ENCODE peak calls at places on chromosomes 2 and 18, in four cellular contexts. J, L, U and S are unnamed samples.

GRCh38 chr18:3836483-3836882 is 386.5 kb downstream of the TGIF1 start:
- DNase-seq in J (no peak), L (no peak), U (no peak), S (no peak)

GRCh38 chr18:54946149-54946581 is 13.1 kb downstream of the CCDC68 start:
- DNase-seq in J (peak; percentile 17), L (no peak), U (peak; percentile 93), S (no peak)

GRCh38 chr2:66555076-66555475 is 120.2 kb downstream of the MEIS1 start:
- DNase-seq in J (no peak), L (no peak), U (no peak), S (no peak)

GRCh38 chr2:174914894-174915760 is 90.1 kb downstream of the CHN1 start:
- DNase-seq in J (no peak), L (peak; percentile 34), U (no peak), S (no peak)

GRCh38 chr2:50851891-50852290 is 180.0 kb downstream of the NRXN1 start:
- DNase-seq in J (no peak), L (no peak), U (no peak), S (no peak)

GRCh38 chr2:119469661-119470297 is 38.1 kb downstream of the TMEM37 start:
- DNase-seq in J (no peak), L (no peak), U (peak; percentile 82), S (no peak)

GRCh38 chr2:7111626-7112025 is 194.4 kb downstream of the RNF144A start:
- DNase-seq in J (no peak), L (no peak), U (no peak), S (no peak)

GRCh38 chr2:100416939-100417744 is at the start of gene CHST10:
- DNase-seq in J (peak; percentile 92), L (peak; percentile 77), U (peak; percentile 42), S (peak; percentile 58)

GRCh38 chr2:78281164-78281563 is 744.3 kb upstream of the REG3G start:
- DNase-seq in J (no peak), L (no peak), U (no peak), S (no peak)

GRCh38 chr2:96816836-96817702 is 1.0 kb downstream of the CNNM3 start:
- DNase-seq in J (peak; percentile 29), L (no peak), U (peak; percentile 16), S (no peak)

GRCh38 chr2:8357738-8358137 is 324.1 kb upstream of the ID2 start:
- DNase-seq in J (no peak), L (no peak), U (no peak), S (no peak)

GRCh38 chr2:12352891-12353290 is 363.8 kb upstream of the TRIB2 start:
- DNase-seq in J (no peak), L (no peak), U (no peak), S (no peak)

GRCh38 chr2:10720983-10721343 is 467 bp upstream of the ATP6V1C2 start:
- DNase-seq in J (no peak), L (no peak), U (no peak), S (peak; percentile 27)

GRCh38 chr2:68776124-68776523 is 41.5 kb downstream of the ARHGAP25 start:
- DNase-seq in J (no peak), L (no peak), U (no peak), S (no peak)

GRCh38 chr2:230295192-230295591 is 31.8 kb upstream of the SP140L start:
- DNase-seq in J (no peak), L (no peak), U (no peak), S (no peak)

GRCh38 chr2:176101862-176102261 is 2.3 kb downstream of the HOXD12 start:
- DNase-seq in J (no peak), L (no peak), U (no peak), S (no peak)

GRCh38 chr2:138846216-138846821 is 66.1 kb upstream of the NXPH2 start:
- DNase-seq in J (peak; percentile 40), L (peak; percentile 50), U (peak; percentile 34), S (no peak)

GRCh38 chr18:44637210-44638051 is 43.3 kb upstream of the SETBP1 start:
- DNase-seq in J (no peak), L (no peak), U (no peak), S (no peak)

GRCh38 chr2:143175435-143175834 is 46.2 kb downstream of the ARHGAP15 start:
- DNase-seq in J (no peak), L (no peak), U (no peak), S (no peak)

GRCh38 chr2:227867386-227867785 is 4.0 kb upstream of the DAW1 start:
- DNase-seq in J (no peak), L (no peak), U (no peak), S (no peak)

GRCh38 chr2:88627856-88628568 is 748 bp upstream of the EIF2AK3 start:
- DNase-seq in J (peak; percentile 69), L (peak; percentile 68), U (no peak), S (peak; percentile 81)
- TF ChIP-seq ELF4 in J (no peak), L (no peak), U (no peak), S (no peak)

GRCh38 chr2:235088608-235089020 is 136.8 kb downstream of the SH3BP4 start:
- DNase-seq in J (no peak), L (no peak), U (peak; percentile 22), S (no peak)
- TF ChIP-seq ELF4 in J (no peak), L (no peak), U (no peak), S (no peak)

GRCh38 chr2:233469261-233470006 is 97.1 kb downstream of the USP40 start:
- DNase-seq in J (peak; percentile 51), L (no peak), U (no peak), S (no peak)
- TF ChIP-seq ELF4 in J (no peak), L (no peak), U (no peak), S (no peak)

GRCh38 chr2:238120463-238121298 is 17.8 kb upstream of the KLHL30 start:
- DNase-seq in J (no peak), L (no peak), U (no peak), S (peak; percentile 49)
- TF ChIP-seq ELF4 in J (no peak), L (no peak), U (no peak), S (no peak)

DNA sequence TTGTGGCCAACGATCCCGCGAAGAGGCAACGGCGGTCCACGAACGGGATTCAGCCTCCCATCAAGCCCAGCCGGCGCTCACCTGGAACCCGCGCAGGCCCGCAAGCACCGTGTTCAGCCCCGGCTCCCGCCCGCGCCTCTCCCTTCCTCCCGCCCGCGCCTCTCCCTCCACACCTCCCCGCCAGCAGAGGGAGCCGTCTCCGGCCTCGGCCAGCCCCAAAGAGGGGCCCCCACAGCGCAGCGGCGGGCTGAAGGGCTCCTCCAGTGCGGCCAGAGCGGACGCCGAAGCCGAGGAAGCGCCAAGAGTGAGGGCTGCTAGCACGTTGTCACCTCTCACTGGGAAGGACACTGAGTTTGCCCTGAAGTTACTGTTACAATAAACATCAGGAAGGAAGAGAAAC is 55.3 kb upstream of the LAPTM4A start:
- DNase-seq in J (no peak), L (no peak), U (no peak), S (peak; percentile 91)
- TF ChIP-seq ELF4 in J (no peak), L (no peak), U (no peak), S (no peak)

DNA sequence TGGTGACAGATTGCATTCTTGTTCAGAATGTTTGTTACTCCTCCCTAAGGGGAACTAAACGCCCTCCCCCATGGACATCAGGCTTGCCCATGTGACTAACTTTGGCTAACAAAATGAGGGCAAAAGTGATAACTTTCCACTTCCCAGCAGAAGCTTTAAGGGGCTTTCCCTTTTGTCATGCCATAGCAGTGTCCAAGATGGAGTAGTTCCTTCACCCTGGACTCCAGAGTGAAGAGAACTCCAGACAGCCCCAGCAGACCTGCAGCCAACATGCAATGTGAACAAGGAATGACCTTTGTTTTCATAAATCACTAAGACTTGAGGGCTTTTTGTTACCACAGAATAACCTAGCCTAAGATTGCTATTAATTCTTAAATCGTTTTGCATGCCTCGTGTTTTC is 163.5 kb downstream of the ZEB2 start:
- DNase-seq in J (no peak), L (no peak), U (no peak), S (no peak)
- TF ChIP-seq ELF4 in J (no peak), L (no peak), U (no peak), S (no peak)

GRCh38 chr2:219521066-219521880 is 7.0 kb downstream of the ASIC4 start:
- DNase-seq in J (peak; percentile 70), L (peak; percentile 79), U (peak; percentile 33), S (peak; percentile 80)

GRCh38 chr2:219524817-219525216 is 10.5 kb downstream of the ASIC4 start:
- DNase-seq in J (no peak), L (no peak), U (no peak), S (no peak)

GRCh38 chr2:219525533-219526232 is 11.4 kb downstream of the ASIC4 start:
- DNase-seq in J (peak; percentile 68), L (no peak), U (no peak), S (no peak)

GRCh38 chr2:219522111-219523030 is 8.1 kb downstream of the ASIC4 start:
- DNase-seq in J (peak; percentile 61), L (peak; percentile 66), U (no peak), S (peak; percentile 78)

DNA sequence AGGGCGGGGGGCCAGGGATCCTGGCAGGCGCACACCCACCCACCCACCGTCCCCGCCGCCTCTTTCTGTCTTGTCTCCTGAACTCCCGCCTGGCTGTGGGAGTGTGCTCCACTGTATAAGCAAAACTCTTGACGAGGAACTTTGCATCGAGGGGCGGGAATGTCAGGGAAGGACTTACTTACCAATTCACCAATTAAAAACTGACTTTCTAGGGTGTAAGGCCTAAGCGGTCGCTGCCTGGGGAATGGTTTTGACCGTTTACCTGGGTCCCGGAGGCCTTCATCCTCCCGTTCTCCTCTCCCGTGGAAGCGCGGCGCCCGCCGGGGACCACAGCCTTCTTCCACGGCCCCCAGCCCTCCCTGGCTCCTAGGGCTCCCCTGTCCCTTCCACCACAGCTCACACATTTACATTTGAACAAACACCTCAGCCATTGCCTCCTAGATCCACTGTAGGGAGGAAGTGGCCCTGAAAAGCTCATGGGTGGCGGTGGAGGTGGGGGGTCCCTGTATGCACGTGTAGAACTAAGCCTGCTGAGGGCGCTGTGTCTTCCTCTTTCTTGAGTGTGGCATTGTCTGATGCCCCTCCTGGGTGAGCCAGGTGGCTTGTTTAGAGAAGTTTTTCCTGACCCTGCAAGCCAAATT is 8.9 kb downstream of the ASIC4 start:
- DNase-seq in J (no peak), L (no peak), U (no peak), S (peak; percentile 56)
- TF ChIP-seq ELF4 in J (no peak), L (no peak), U (no peak), S (no peak)

GRCh38 chr2:146312899-146313298 is 1531.9 kb upstream of the ACVR2A start:
- DNase-seq in J (no peak), L (no peak), U (no peak), S (no peak)
- TF ChIP-seq ELF4 in J (no peak), L (no peak), U (no peak), S (no peak)

GRCh38 chr2:47214385-47214784 is 59.3 kb upstream of the STPG4 start:
- DNase-seq in J (no peak), L (no peak), U (no peak), S (no peak)

GRCh38 chr2:47208852-47209606 is 53.9 kb upstream of the STPG4 start:
- DNase-seq in J (no peak), L (no peak), U (peak; percentile 56), S (no peak)

GRCh38 chr2:47207614-47208013 is 52.5 kb upstream of the STPG4 start:
- DNase-seq in J (no peak), L (no peak), U (no peak), S (no peak)

GRCh38 chr2:47214990-47215389 is 59.9 kb upstream of the STPG4 start:
- DNase-seq in J (no peak), L (no peak), U (no peak), S (no peak)

DNA sequence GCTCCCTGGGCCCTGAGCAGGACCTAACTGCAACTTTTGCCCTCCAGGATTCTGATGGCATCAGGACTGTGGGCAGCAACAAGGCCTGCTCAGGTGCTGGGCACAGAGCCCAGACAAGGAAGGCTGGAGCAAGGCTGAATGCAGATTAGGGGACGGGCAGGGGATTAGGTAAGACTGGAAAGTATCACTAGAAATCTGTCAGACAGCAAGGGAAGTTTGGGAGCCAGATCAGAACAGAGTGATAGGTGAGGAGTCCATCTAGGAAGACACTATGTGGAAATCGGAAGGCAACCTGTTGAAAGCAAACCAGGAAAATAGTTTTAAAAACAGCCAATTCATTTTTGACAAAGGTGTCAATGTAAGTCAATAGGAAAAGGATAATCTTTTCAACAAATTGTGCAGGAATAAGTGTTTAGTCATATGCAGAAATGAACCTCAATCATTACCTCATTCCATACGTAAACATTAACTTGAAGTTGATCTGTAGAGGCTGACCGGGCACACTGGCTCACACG is 56.4 kb upstream of the STPG4 start:
- DNase-seq in J (no peak), L (no peak), U (no peak), S (no peak)
- TF ChIP-seq ELF4 in J (no peak), L (no peak), U (no peak), S (no peak)